ENCODE peak calls at places on chromosomes 2 and 18, in six cellular contexts. M is sigmoid colon, U is Peyer's patch, T is A549, S is stomach, W is HCT116. V is an unnamed sample.

GRCh38 chr18:48049757-48050156 is 119.3 kb upstream of the SMAD2 start:
- DNase-seq in U (no peak), T (no peak), W (no peak), M (no peak), S (no peak), V (no peak)

GRCh38 chr2:43419886-43420285 is 176.0 kb downstream of the THADA start:
- DNase-seq in M (no peak), U (no peak), S (no peak), T (no peak), W (no peak), V (no peak)

GRCh38 chr2:169365093-169365483 is 2.8 kb upstream of the LRP2 start:
- DNase-seq in S (no peak), T (no peak), W (no peak), M (no peak), U (no peak), V (no peak)

GRCh38 chr2:119426801-119427395 is 4.8 kb upstream of the TMEM37 start:
- DNase-seq in M (peak; percentile 78), S (peak; percentile 89), W (no peak), U (peak; percentile 89), T (no peak), V (peak; percentile 94)

GRCh38 chr2:239287461-239287860 is 113.4 kb downstream of the HDAC4 start:
- DNase-seq in U (no peak), W (no peak), M (peak; percentile 28), T (no peak), S (no peak), V (no peak)

GRCh38 chr2:20992201-20992711 is 51.6 kb downstream of the APOB start:
- DNase-seq in S (no peak), M (peak; percentile 83), T (no peak), W (no peak), U (no peak), V (no peak)

GRCh38 chr2:30412392-30413321 is 34.4 kb upstream of the LCLAT1 start:
- DNase-seq in T (no peak), S (no peak), U (no peak), W (no peak), M (peak; percentile 85), V (peak; percentile 39)

GRCh38 chr2:10523406-10524189 is 75.5 kb upstream of the ODC1 start:
- DNase-seq in M (peak; percentile 44), T (no peak), S (no peak), W (no peak), U (no peak), V (no peak)

GRCh38 chr2:151334082-151334815 is 23.1 kb upstream of the TNFAIP6 start:
- DNase-seq in U (no peak), W (no peak), S (no peak), T (peak; percentile 14), M (no peak), V (peak; percentile 25)

GRCh38 chr2:232406556-232407310 is at the start of gene ALPG:
- DNase-seq in S (peak; percentile 18), W (no peak), U (no peak), T (no peak), M (peak; percentile 57), V (no peak)

GRCh38 chr2:42009657-42010580 is 37.9 kb upstream of the PKDCC start:
- DNase-seq in S (no peak), U (no peak), W (no peak), T (no peak), M (no peak), V (no peak)

GRCh38 chr2:73956211-73956865 is 28.4 kb upstream of the TET3 start:
- DNase-seq in T (no peak), S (no peak), U (no peak), M (no peak), W (no peak), V (peak; percentile 18)
- TF ChIP-seq CTCF in T (no peak), S (no peak), U (no peak), M (no peak), W (no peak), V (no peak)

GRCh38 chr2:128732976-128733431 is 414.3 kb upstream of the HS6ST1 start:
- DNase-seq in S (no peak), U (no peak), T (no peak), M (no peak), W (no peak), V (no peak)
- TF ChIP-seq POLR2A in S (no peak), U (no peak), T (no peak), M (no peak), W (no peak), V (no peak)

GRCh38 chr18:23573948-23574431 is 12.3 kb downstream of the NPC1 start:
- DNase-seq in T (no peak), M (no peak), U (no peak), W (no peak), S (no peak), V (peak; percentile 82)
- H3K4me3 ChIP-seq in T (no peak overlapping the region), M (no peak overlapping the region), U (no peak overlapping the region), W (no peak overlapping the region), S (no peak overlapping the region), V (no peak overlapping the region)

GRCh38 chr2:70143314-70144150 is 47.3 kb downstream of the C2orf42 start:
- DNase-seq in M (peak; percentile 82), S (peak; percentile 60), T (no peak), U (peak; percentile 56), W (peak; percentile 41), V (peak; percentile 67)

GRCh38 chr2:70142590-70143313 is 48.1 kb downstream of the C2orf42 start:
- DNase-seq in U (peak; percentile 100), W (peak; percentile 98), T (peak; percentile 94), S (peak; percentile 100), M (peak; percentile 100), V (peak; percentile 100)

GRCh38 chr2:70141754-70142589 is 48.8 kb downstream of the C2orf42 start:
- DNase-seq in T (peak; percentile 51), S (peak; percentile 80), W (peak; percentile 32), M (no peak), U (no peak), V (no peak)

GRCh38 chr2:70144443-70145167 is 46.2 kb downstream of the C2orf42 start:
- DNase-seq in U (no peak), S (no peak), M (no peak), T (no peak), W (no peak), V (no peak)

GRCh38 chr2:70140978-70141753 is 49.7 kb downstream of the C2orf42 start:
- DNase-seq in U (peak; percentile 60), T (no peak), M (peak; percentile 74), W (peak; percentile 94), S (peak; percentile 71), V (peak; percentile 89)
- TF ChIP-seq CTCF in U (peak; percentile 55), T (no peak), M (peak; percentile 26), W (no peak), S (no peak), V (no peak)

GRCh38 chr18:11293794-11294193 is 144.4 kb upstream of the PIEZO2 start:
- DNase-seq in W (no peak), U (no peak), T (no peak), M (no peak), S (no peak), V (no peak)
- TF ChIP-seq POLR2A in W (no peak), U (no peak), T (no peak), M (no peak), S (no peak), V (no peak)

GRCh38 chr2:106956416-106956815 is 70.4 kb upstream of the ST6GAL2 start:
- DNase-seq in T (no peak), M (no peak), U (no peak), W (no peak), S (no peak), V (no peak)
- H3K4me3 ChIP-seq in T (no peak overlapping the region), M (no peak overlapping the region), U (no peak overlapping the region), W (no peak overlapping the region), S (no peak overlapping the region), V (no peak overlapping the region)

GRCh38 chr18:32440478-32440877 is 30.2 kb downstream of the GAREM1 start:
- DNase-seq in M (no peak), W (no peak), U (no peak), S (no peak), T (no peak), V (no peak)

GRCh38 chr18:32438173-32438572 is 32.5 kb downstream of the GAREM1 start:
- DNase-seq in M (no peak), W (no peak), T (no peak), S (no peak), U (no peak), V (no peak)

GRCh38 chr18:32439241-32439640 is 31.4 kb downstream of the GAREM1 start:
- DNase-seq in W (no peak), U (no peak), T (no peak), M (no peak), S (no peak), V (no peak)

GRCh38 chr18:32441536-32441935 is 29.1 kb downstream of the GAREM1 start:
- DNase-seq in S (no peak), U (no peak), M (no peak), W (no peak), T (no peak), V (no peak)

DNA sequence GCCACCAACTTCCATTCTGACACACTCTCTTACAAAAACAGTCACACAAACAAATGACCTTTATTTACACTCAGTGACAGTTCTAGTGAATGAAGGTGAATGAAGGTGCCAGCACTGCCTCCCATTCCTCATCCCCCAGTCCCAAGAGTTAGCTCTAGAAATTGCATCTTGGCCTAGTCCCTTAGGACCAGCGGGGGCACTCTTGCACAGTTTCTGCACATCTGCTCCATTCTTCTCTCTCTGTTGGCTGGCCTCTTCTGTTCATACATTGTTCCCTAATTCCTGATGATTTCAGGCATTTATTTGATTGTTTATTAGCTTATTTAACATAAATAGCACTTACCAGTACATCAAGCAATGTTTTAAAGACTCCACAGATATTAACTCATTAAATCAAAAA is 30.9 kb downstream of the GAREM1 start:
- DNase-seq in U (no peak), T (peak; percentile 7), M (no peak), S (no peak), W (peak; percentile 15), V (no peak)
- TF ChIP-seq CTCF in U (peak; percentile 20), T (no peak), M (no peak), S (no peak), W (peak; percentile 13), V (no peak)

V was measured in lower leg skin.